ENCODE peak calls at places on chromosomes 2 and 18, in five cellular contexts. J is A549, Y is RWPE1, C is CD14-positive monocyte, Q is mammary epithelial cell. K is an unnamed sample.

GRCh38 chr2:137493261-137493660 is 471.0 kb upstream of the HNMT start:
- DNase-seq in J (no peak), Y (no peak), C (no peak), Q (no peak), K (no peak)

GRCh38 chr2:230798769-230799399 is 65.9 kb upstream of the ITM2C start:
- DNase-seq in J (peak), Y (peak), C (no peak), Q (peak), K (no peak)

GRCh38 chr2:235300368-235301201 is 193.3 kb upstream of the AGAP1 start:
- DNase-seq in J (no peak), Y (no peak), C (no peak), Q (peak), K (no peak)

GRCh38 chr18:74396252-74397204 is 60.6 kb downstream of the DIPK1C start:
- DNase-seq in J (no peak), Y (no peak), C (no peak), Q (no peak), K (no peak)

GRCh38 chr2:105748564-105748963 is 3.9 kb downstream of the NCK2 start:
- DNase-seq in J (no peak), Y (no peak), C (no peak), Q (peak), K (no peak)

GRCh38 chr2:72757177-72757775 is 68.6 kb downstream of the EXOC6B start:
- DNase-seq in J (peak), Y (peak), C (no peak), Q (peak), K (no peak)

GRCh38 chr2:10415048-10415447 is 33.1 kb downstream of the ODC1 start:
- DNase-seq in J (no peak), Y (no peak), C (no peak), Q (no peak), K (no peak)

GRCh38 chr2:69667805-69668382 is 24.4 kb upstream of the AAK1 start:
- DNase-seq in J (no peak), Y (peak), C (no peak), Q (peak), K (no peak)

GRCh38 chr2:219944861-219945260 is 317.4 kb downstream of the SLC4A3 start:
- DNase-seq in J (no peak), Y (no peak), C (no peak), Q (no peak), K (no peak)

GRCh38 chr2:42074661-42075060 is 26.8 kb downstream of the PKDCC start:
- DNase-seq in J (no peak), Y (no peak), C (no peak), Q (no peak), K (no peak)
- TF ChIP-seq CTCF in J (no peak), Y (no peak), C (no peak), Q (no peak), K (no peak)

DNA sequence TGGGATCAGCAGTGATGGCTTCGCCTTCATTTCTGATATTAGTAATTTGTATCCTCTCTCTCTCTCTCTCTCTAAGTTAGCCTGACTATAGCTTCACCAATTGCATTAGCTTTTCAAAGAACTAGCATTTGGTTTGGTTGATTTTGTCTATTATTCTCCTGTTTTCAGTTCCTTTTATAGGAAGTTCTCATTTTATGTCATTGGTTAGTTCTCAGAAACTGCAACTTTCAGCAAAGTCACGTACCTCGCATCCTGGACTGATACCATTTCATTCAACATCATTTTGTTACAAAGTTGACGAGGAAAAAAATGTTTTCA is 450.8 kb downstream of the EIPR1 start:
- DNase-seq in J (no peak), Y (no peak), C (no peak), Q (no peak), K (no peak)
- TF ChIP-seq CTCF in J (no peak), Y (no peak), C (no peak), Q (no peak), K (no peak)

GRCh38 chr18:38790786-38791185 is 1225.2 kb upstream of the CELF4 start:
- DNase-seq in J (no peak), Y (no peak), C (no peak), Q (no peak), K (no peak)

DNA sequence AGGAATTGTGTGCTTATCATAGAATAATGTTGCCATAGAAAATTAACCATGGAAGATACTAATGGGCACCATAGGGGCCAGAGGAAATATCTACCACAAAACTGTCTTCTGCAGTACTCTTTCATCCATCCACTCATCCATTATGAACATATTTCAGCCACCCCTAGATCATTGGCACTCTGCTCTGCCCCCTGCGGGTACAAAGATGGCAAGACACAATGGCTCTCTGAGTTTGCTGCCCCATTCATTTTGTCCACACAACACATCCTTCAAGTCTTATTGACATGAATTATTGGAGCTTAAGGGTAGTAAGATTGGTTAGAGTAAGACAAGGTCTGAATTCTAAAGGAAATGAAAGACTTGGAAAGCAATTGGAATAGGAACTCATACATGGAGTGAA is 1224.7 kb upstream of the CELF4 start:
- DNase-seq in J (peak), Y (peak), C (no peak), Q (peak), K (no peak)
- TF ChIP-seq CTCF in J (no peak), Y (no peak), C (no peak), Q (peak), K (no peak)

GRCh38 chr2:26683583-26683982 is 8.9 kb upstream of the KCNK3 start:
- DNase-seq in J (peak), Y (no peak), C (no peak), Q (no peak), K (peak)
- TF ChIP-seq CTCF in J (no peak), Y (no peak), C (no peak), Q (no peak), K (no peak)

DNA sequence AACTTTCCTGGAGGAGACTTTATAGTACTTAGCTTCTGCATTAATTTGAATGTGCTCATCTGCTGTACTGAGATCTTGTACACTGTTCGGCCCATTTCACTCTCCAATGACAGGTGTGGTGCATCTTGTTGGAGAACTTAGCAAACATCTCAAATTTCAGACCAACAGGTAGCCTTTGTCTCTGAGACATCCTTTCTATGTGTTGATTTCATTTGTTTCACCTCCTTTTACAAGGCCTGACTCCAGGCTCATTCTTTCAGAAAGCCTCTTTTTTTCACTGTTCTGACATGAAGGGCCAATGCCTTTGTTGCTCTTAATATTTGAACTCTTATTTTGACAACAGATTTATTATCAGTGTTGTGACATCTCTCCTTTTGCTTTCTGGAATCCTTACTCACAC is 271.8 kb upstream of the FANCL start:
- DNase-seq in J (no peak), Y (no peak), C (no peak), Q (no peak), K (no peak)
- TF ChIP-seq CTCF in J (no peak), Y (no peak), C (no peak), Q (no peak), K (no peak)

DNA sequence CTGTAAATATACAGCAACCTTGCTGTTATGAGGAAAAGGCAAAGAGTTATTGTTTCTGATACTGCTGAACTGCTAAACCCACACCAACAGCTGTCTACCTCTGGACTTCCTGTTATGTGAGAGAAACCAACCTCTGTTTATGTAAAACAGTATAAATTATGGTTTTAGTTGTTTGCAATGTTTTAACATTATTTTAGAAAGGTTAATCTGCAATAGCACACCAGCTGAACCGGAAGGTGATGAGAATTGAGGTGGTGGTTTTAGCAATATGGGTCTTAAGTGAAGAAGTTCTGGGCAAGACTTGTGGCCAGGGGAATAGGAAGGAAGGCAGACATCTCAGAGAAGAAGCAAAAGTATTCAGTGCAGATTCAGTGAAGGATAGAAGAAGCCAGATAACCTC is 237.8 kb downstream of the PLCL1 start:
- DNase-seq in J (no peak), Y (no peak), C (no peak), Q (no peak), K (no peak)
- TF ChIP-seq CTCF in J (no peak), Y (no peak), C (no peak), Q (no peak), K (no peak)

GRCh38 chr2:209463226-209463625 is 39.4 kb downstream of the MAP2 start:
- DNase-seq in J (no peak), Y (no peak), C (no peak), Q (no peak), K (no peak)
- TF ChIP-seq CTCF in J (no peak), Y (no peak), C (no peak), Q (peak), K (peak)

GRCh38 chr18:79095216-79095615 is 26.0 kb downstream of the ATP9B start:
- DNase-seq in J (no peak), Y (no peak), C (no peak), Q (no peak), K (no peak)

GRCh38 chr18:79092869-79093268 is 23.7 kb downstream of the ATP9B start:
- DNase-seq in J (no peak), Y (no peak), C (no peak), Q (peak), K (no peak)

GRCh38 chr18:79093986-79094385 is 24.8 kb downstream of the ATP9B start:
- DNase-seq in J (no peak), Y (peak), C (no peak), Q (peak), K (no peak)
- TF ChIP-seq CTCF in J (no peak), Y (no peak), C (no peak), Q (no peak), K (no peak)

K was measured in chondrocyte.